ENCODE peak calls at places on chromosome 2, in eight cellular contexts. H is pancreas, W is CMK, D is kidney tubule cell, K is spleen, Q is mucosa of gallbladder, L is Calu3, V is T-helper 1 cell. A is an unnamed sample.

GRCh38 chr2:128782411-128783192 is 463.9 kb upstream of the HS6ST1 start:
- DNase-seq in Q (peak; percentile 4), K (peak; percentile 65), H (no peak), D (no peak), L (no peak), V (no peak), W (no peak), A (no peak)

GRCh38 chr2:12710301-12710700 is 6.4 kb upstream of the TRIB2 start:
- DNase-seq in D (no peak), L (no peak), Q (no peak), V (no peak), W (no peak), K (no peak), H (no peak), A (no peak)

GRCh38 chr2:30664761-30665358 is 142.4 kb downstream of the CAPN13 start:
- DNase-seq in W (no peak), D (peak; percentile 96), K (no peak), L (peak; percentile 52), H (no peak), V (no peak), Q (no peak), A (no peak)

GRCh38 chr2:149858916-149859634 is 271.5 kb upstream of the MMADHC start:
- DNase-seq in V (no peak), L (no peak), H (no peak), W (no peak), D (peak; percentile 56), Q (no peak), K (no peak), A (no peak)

GRCh38 chr2:170996316-170996715 is 67.3 kb downstream of the GORASP2 start:
- DNase-seq in L (no peak), D (no peak), W (no peak), H (no peak), V (no peak), K (no peak), Q (no peak), A (no peak)

GRCh38 chr2:201643216-201643651 is at the start of gene TMEM237:
- DNase-seq in H (peak; percentile 81), W (no peak), V (peak; percentile 16), Q (peak; percentile 29), K (peak; percentile 88), L (peak; percentile 50), D (peak; percentile 43), A (peak; percentile 41)

GRCh38 chr2:162256621-162257020 is 13.4 kb upstream of the FAP start:
- DNase-seq in W (no peak), D (peak; percentile 23), H (no peak), K (no peak), V (no peak), Q (no peak), L (no peak), A (no peak)

GRCh38 chr2:234595829-234596228 is 98.9 kb upstream of the ARL4C start:
- DNase-seq in L (no peak), V (no peak), K (no peak), W (no peak), Q (no peak), H (no peak), D (no peak), A (no peak)

GRCh38 chr2:96143848-96144480 is 1.3 kb downstream of the DUSP2 start:
- DNase-seq in K (peak; percentile 84), D (no peak), W (no peak), L (peak; percentile 56), H (peak; percentile 76), Q (no peak), V (peak; percentile 10), A (no peak)

GRCh38 chr2:179550214-179550613 is 285.6 kb upstream of the SESTD1 start:
- DNase-seq in V (no peak), K (no peak), W (no peak), D (no peak), H (no peak), L (no peak), Q (no peak), A (peak; percentile 66)

GRCh38 chr2:154952346-154953010 is 254.0 kb downstream of the KCNJ3 start:
- DNase-seq in Q (no peak), H (no peak), W (no peak), D (no peak), K (no peak), V (no peak), L (no peak), A (peak; percentile 50)

GRCh38 chr2:192888090-192888489 is 693.4 kb upstream of the TMEFF2 start:
- DNase-seq in Q (no peak), V (no peak), K (no peak), D (peak; percentile 43), L (no peak), W (no peak), H (no peak), A (no peak)

GRCh38 chr2:235859651-235860050 is 308.5 kb downstream of the GBX2 start:
- DNase-seq in V (no peak), D (no peak), K (no peak), H (no peak), Q (no peak), L (no peak), W (no peak), A (no peak)

GRCh38 chr2:63902149-63902548 is 60.5 kb downstream of the UGP2 start:
- DNase-seq in H (no peak), D (no peak), K (no peak), Q (no peak), V (no peak), W (no peak), L (no peak), A (no peak)

GRCh38 chr2:71670430-71670795 is 217.1 kb downstream of the DYSF start:
- DNase-seq in V (no peak), H (no peak), L (no peak), D (no peak), Q (no peak), W (no peak), K (no peak), A (no peak)

GRCh38 chr2:234430892-234431291 is 66.0 kb downstream of the ARL4C start:
- DNase-seq in D (no peak), V (no peak), W (no peak), L (no peak), H (no peak), Q (no peak), K (no peak), A (no peak)

A was measured in NCI-H1436.